ENCODE peak calls at places on chromosomes 5 and 9, in four cellular contexts. Q is body of pancreas, U is IMR-90, H is neural progenitor cell. I is an unnamed sample.
A peak's percentile ranks its signal among the peaks of the same experiment; 100 is the strongest.

GRCh38 chr5:79990598-79991507 is at the start of gene MTX3:
- DNase-seq in Q (peak; percentile 77), U (peak; percentile 73), H (peak; percentile 93), I (peak; percentile 31)

GRCh38 chr9:133683494-133684460 is 47.6 kb downstream of the DBH start:
- DNase-seq in Q (peak; percentile 47), U (peak; percentile 4), H (no peak), I (no peak)

GRCh38 chr9:21964925-21965385 is 29.2 kb downstream of the CDKN2A start:
- DNase-seq in Q (peak; percentile 57), U (no peak), H (peak; percentile 22), I (no peak)

GRCh38 chr5:84248013-84248412 is 136.7 kb downstream of the EDIL3 start:
- DNase-seq in Q (no peak), U (no peak), H (no peak), I (no peak)

GRCh38 chr5:157343842-157344790 is 78.2 kb downstream of the CYFIP2 start:
- DNase-seq in Q (no peak), U (no peak), H (no peak), I (no peak)

GRCh38 chr9:127418037-127418471 is 6.1 kb upstream of the ZNF79 start:
- DNase-seq in Q (no peak), U (no peak), H (peak; percentile 59), I (no peak)

GRCh38 chr5:126799780-126800179 is 22.8 kb downstream of the LMNB1 start:
- DNase-seq in Q (no peak), U (no peak), H (no peak), I (no peak)

GRCh38 chr9:14563902-14564578 is 129.2 kb downstream of the ZDHHC21 start:
- DNase-seq in Q (no peak), U (no peak), H (peak; percentile 26), I (no peak)

GRCh38 chr9:95750725-95751644 is 124.5 kb upstream of the ERCC6L2 start:
- DNase-seq in Q (no peak), U (no peak), H (no peak), I (no peak)

GRCh38 chr9:107043886-107044285 is 180.9 kb downstream of the ZNF462 start:
- DNase-seq in Q (no peak), U (no peak), H (no peak), I (no peak)

GRCh38 chr5:102807878-102808502 is 52.9 kb downstream of the PAM start:
- DNase-seq in Q (peak; percentile 21), U (peak; percentile 79), H (peak; percentile 47), I (no peak)

GRCh38 chr5:115602585-115603125 is 376 bp upstream of the TICAM2 start:
- DNase-seq in Q (no peak), U (no peak), H (peak; percentile 69), I (no peak)

GRCh38 chr5:1167728-1168709 is 33.4 kb upstream of the SLC6A19 start:
- DNase-seq in Q (peak; percentile 87), U (peak; percentile 61), H (peak; percentile 82), I (peak; percentile 9)

GRCh38 chr9:137463931-137464290 is 4.8 kb upstream of the NSMF start:
- DNase-seq in Q (no peak), U (no peak), H (no peak), I (no peak)

GRCh38 chr5:9927521-9927997 is 297.4 kb upstream of the TAS2R1 start:
- DNase-seq in Q (no peak), U (peak; percentile 48), H (no peak), I (no peak)

GRCh38 chr9:87678650-87679355 is 47.1 kb upstream of the CTSL start:
- DNase-seq in Q (peak; percentile 72), U (peak; percentile 74), H (peak; percentile 80), I (no peak)

GRCh38 chr9:37174247-37174646 is 53.9 kb downstream of the ZCCHC7 start:
- DNase-seq in Q (no peak), U (peak; percentile 81), H (no peak), I (no peak)

GRCh38 chr5:154610321-154611154 is 132.5 kb upstream of the HAND1 start:
- DNase-seq in Q (peak; percentile 78), U (peak; percentile 59), H (peak; percentile 92), I (no peak)

GRCh38 chr5:124524552-124525232 is 221.7 kb downstream of the ZNF608 start:
- DNase-seq in Q (no peak), U (no peak), H (no peak), I (no peak)

GRCh38 chr5:40474250-40474649 is 205.5 kb upstream of the PTGER4 start:
- DNase-seq in Q (no peak), U (no peak), H (peak; percentile 54), I (no peak)

GRCh38 chr5:172478256-172478655 is 23.9 kb upstream of the SH3PXD2B start:
- DNase-seq in Q (no peak), U (no peak), H (no peak), I (no peak)

GRCh38 chr9:96499257-96499656 is 49.3 kb downstream of the HABP4 start:
- DNase-seq in Q (no peak), U (no peak), H (no peak), I (no peak)

GRCh38 chr9:116572095-116572748 is 114.9 kb upstream of the TRIM32 start:
- DNase-seq in Q (peak; percentile 93), U (peak; percentile 84), H (peak; percentile 89), I (no peak)

GRCh38 chr9:90600029-90600428 is 42.6 kb downstream of the DIRAS2 start:
- DNase-seq in Q (no peak), U (no peak), H (no peak), I (no peak)
- TF ChIP-seq CTCF in Q (no peak), U (no peak), H (no peak), I (no peak)

DNA sequence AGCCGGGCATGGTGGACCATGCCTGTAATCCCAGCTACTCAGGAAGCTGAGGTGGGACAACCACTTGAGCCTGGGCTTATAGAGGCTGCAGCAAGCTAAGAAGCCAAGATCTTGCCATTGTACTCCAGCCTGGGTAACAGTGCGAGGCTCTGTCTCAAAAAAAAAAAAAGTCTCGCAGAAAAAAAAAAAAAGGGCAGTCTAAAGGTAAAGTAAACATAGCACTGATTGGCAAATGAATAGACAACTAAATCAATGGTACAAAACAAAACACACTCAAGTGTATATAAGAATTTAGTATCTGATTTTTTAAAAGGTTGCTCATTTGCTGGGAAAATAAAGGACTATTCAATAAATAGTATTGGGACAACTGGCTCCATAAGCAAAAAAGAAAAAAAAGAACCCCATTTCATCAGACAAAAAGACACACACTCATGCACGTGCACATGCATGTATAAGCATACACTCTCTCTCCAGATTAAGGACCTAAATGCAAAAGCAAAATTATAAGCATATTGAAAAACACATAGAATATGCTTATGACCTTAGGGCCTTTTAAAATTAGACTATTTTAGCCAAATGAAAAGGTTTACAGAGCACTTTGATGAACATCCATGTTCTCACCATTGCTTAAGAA is 5.7 kb downstream of the IL6ST start:
- DNase-seq in Q (no peak), U (no peak), H (no peak), I (no peak)
- H3K4me3 ChIP-seq in Q (no peak overlapping the region), U (no peak overlapping the region), H (no peak overlapping the region), I (no peak overlapping the region)

DNA sequence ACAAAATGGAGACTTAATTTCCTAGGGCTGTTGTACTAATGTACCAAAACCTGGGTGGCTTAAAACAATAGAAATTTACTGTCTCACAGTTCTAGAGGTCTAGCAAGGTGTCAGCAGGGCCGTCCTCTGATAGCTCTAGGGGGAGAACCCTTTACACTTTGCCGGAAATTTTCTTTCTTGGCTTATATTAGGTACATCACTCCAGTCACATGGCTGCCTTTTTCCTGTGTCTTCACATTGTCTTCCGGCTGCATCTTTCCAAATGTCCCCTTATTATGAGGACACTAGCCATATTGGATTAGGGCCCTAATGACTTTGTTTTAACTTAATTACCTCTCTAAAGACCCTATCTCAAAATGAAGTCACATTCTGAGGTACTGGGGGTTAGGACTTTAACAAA is 5.8 kb downstream of the UHRF2 start:
- DNase-seq in Q (no peak), U (no peak), H (no peak), I (no peak)
- H3K36me3 ChIP-seq in Q (no peaks in the 10 kb centered on the region), U (peaks cover 2% of the 10 kb centered on the region), H (peaks cover 17% of the 10 kb centered on the region), I (no peaks in the 10 kb centered on the region)

GRCh38 chr5:54310433-54311177 is at the start of gene ARL15:
- DNase-seq in Q (peak; percentile 99), U (peak; percentile 96), H (peak; percentile 98), I (peak; percentile 84)
- TF ChIP-seq CTCF in Q (no peak), U (no peak), H (no peak), I (no peak)

DNA sequence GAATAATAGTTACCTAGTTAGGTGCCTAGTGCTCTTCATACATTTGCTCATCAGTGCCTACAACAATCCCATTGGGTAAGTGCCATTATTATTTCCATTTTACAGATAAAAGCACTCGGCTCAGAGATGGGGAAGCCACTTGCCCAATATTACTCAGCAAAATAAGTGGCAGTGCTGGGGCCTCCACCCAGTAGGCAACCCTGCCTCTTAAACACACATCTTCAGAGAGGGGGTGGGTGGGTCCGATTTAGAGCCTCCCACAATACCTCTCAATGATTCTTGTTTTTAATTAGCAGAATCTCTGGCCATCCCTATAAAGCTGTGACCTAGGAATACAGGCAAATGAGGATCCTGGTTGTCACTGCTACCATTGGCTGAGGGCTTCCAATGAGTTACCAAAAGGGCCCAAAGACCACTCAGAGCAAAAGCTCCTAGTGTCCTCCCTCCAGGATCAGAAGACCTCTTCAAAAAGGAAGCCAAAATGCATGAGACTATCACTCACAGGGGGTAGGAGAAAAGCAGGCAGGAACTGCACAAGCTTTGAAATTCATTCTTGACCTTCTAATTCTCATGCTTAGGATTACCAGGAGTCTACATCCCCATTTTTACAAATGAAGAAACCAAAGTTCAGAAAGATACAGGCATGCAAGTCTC is 36.1 kb upstream of the UBE2D2 start:
- DNase-seq in Q (no peak), U (no peak), H (no peak), I (no peak)
- H3K4me3 ChIP-seq in Q (no peak overlapping the region), U (no peak overlapping the region), H (no peak overlapping the region), I (no peak overlapping the region)

GRCh38 chr5:139634541-139634940 is 13.6 kb upstream of the CXXC5 start:
- DNase-seq in Q (no peak), U (no peak), H (no peak), I (no peak)

GRCh38 chr5:139631520-139632165 is 16.5 kb upstream of the CXXC5 start:
- DNase-seq in Q (no peak), U (no peak), H (no peak), I (no peak)

GRCh38 chr5:139634028-139634325 is 14.2 kb upstream of the CXXC5 start:
- DNase-seq in Q (no peak), U (no peak), H (no peak), I (no peak)

GRCh38 chr5:139633295-139634027 is 14.7 kb upstream of the CXXC5 start:
- DNase-seq in Q (peak; percentile 74), U (peak; percentile 73), H (peak; percentile 81), I (no peak)

GRCh38 chr5:139630855-139631254 is 17.3 kb upstream of the CXXC5 start:
- DNase-seq in Q (no peak), U (no peak), H (no peak), I (no peak)
- H3K36me3 ChIP-seq in Q (peaks cover 4% of the 10 kb centered on the region), U (peaks cover 5% of the 10 kb centered on the region), H (peaks cover 8% of the 10 kb centered on the region), I (peaks cover 6% of the 10 kb centered on the region)

GRCh38 chr5:61132559-61132958 is 29.7 kb downstream of the SMIM15 start:
- DNase-seq in Q (no peak), U (peak; percentile 38), H (peak; percentile 9), I (peak; percentile 26)
- TF ChIP-seq CTCF in Q (no peak), U (no peak), H (peak; percentile 26), I (peak; percentile 13)

I was measured in BJ.